ENCODE peak calls at places on chromosomes 16 and 17, in four cellular contexts. J is cardiac fibroblast, F is H9, K is psoas muscle. E is an unnamed sample.

GRCh38 chr17:7560172-7561027 is 1.3 kb upstream of the SENP3 start:
- DNase-seq in F (peak), J (peak), K (peak), E (no peak)

GRCh38 chr16:78200023-78200389 is 100.6 kb downstream of the WWOX start:
- DNase-seq in J (no peak), F (no peak), K (no peak), E (no peak)

GRCh38 chr17:21106316-21106715 is 20.4 kb upstream of the DHRS7B start:
- DNase-seq in F (no peak), J (no peak), K (no peak), E (no peak)

GRCh38 chr17:74758846-74759163 is 10.4 kb downstream of the NHERF1 start:
- DNase-seq in F (no peak), K (no peak), J (no peak), E (no peak)

GRCh38 chr16:50338371-50339231 is 30.2 kb downstream of the BRD7 start:
- DNase-seq in K (no peak), J (no peak), F (no peak), E (no peak)

GRCh38 chr17:82743344-82744219 is 8.2 kb downstream of the FN3K start:
- DNase-seq in K (no peak), J (no peak), F (peak), E (no peak)

GRCh38 chr17:65163990-65164495 is 26.9 kb downstream of the RGS9 start:
- DNase-seq in K (no peak), F (peak), J (peak), E (no peak)

GRCh38 chr17:8273884-8274444 is 14.5 kb upstream of the RANGRF start:
- DNase-seq in J (no peak), F (no peak), K (no peak), E (no peak)

GRCh38 chr17:31690118-31690517 is 168.9 kb downstream of the COPRS start:
- DNase-seq in K (no peak), J (no peak), F (no peak), E (no peak)

GRCh38 chr17:63476857-63477470 is at the start of gene ACE:
- DNase-seq in F (peak), J (no peak), K (peak), E (no peak)

GRCh38 chr17:45775576-45776011 is 8.5 kb upstream of the CRHR1 start:
- DNase-seq in J (peak), F (no peak), K (peak), E (peak)

DNA sequence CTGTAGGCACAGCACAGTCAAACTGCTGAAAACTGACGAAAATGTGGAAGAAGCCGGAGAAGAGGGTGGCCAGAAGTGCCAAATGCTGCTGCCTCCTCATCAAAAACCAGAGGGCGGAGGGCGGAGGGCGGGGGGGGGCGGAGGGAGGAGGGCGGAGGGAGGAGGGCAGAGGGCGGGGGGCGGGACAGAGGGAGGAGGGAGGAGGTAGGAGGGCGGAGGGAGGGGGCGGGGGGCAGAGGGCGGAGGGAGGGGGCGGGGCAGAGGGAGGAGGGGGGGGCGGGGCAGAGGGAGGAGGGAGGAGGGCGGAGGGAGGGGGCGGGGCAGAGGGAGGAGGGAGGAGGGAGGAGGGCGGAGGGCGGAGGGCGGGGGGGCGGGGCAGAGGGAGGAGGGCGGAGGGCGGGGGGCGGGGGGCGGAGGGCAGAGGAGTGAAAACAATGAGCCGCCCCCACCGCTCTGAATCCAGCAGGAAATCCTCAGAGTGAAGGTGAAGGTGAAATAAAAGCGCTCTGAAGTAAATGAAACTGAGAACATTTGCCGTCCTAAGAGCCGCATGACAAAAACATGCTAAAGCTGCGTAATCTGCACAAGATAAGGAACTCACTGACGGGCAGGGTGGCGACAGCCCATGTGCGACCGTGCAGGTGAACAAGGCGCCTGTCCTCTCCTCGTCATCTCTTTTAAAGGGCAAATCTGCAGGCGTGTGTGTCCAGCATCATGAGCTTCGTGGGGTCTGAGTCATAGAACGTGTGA is 22.6 kb upstream of the CBFA2T3 start:
- DNase-seq in J (peak), K (no peak), F (peak), E (no peak)
- TF ChIP-seq CTCF in J (no peak), K (no peak), F (no peak), E (no peak)

GRCh38 chr16:12468552-12468951 is 335.1 kb downstream of the CPPED1 start:
- DNase-seq in F (peak), J (no peak), K (no peak), E (no peak)
- TF ChIP-seq CTCF in F (peak), J (no peak), K (no peak), E (peak)

DNA sequence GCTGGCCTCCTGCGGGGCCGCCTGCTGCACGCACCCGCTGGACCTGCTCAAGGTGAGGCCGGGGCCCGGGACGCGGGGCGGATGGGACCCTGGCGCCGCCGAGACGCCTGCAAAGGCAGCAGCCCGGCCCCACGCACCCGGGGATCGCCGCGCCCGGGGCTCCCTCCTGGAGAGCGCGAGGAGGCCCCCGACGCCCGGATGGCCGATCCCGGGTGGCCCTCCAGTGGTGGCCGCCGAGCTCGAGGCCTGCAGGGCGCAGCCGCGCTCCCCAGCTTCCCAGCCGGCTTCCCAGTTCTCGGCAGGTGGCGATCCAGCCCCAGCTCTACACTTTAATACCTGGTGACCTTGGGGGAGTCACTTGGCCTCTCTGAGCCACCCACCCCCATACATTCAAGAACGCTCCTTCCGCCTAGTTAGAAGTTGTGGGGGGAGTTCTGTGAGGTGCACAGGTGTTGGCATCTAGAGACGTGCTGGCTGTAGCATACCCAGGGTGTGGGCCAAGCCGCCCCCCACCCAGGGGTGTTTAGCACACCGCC is 452 bp downstream of the SLC25A10 start:
- DNase-seq in F (no peak), J (no peak), K (no peak), E (no peak)
- TF ChIP-seq CTCF in F (peak), J (no peak), K (no peak), E (peak)

GRCh38 chr17:77128895-77129567 is 11.7 kb upstream of the SEC14L1 start:
- DNase-seq in J (peak), K (no peak), F (no peak), E (peak)

GRCh38 chr17:77124192-77124908 is 16.4 kb upstream of the SEC14L1 start:
- DNase-seq in F (no peak), J (peak), K (no peak), E (peak)

GRCh38 chr17:77127735-77128361 is 12.9 kb upstream of the SEC14L1 start:
- DNase-seq in F (no peak), K (peak), J (peak), E (no peak)

GRCh38 chr17:77125432-77125901 is 15.3 kb upstream of the SEC14L1 start:
- DNase-seq in J (peak), K (no peak), F (no peak), E (peak)

GRCh38 chr17:77126519-77126918 is 14.2 kb upstream of the SEC14L1 start:
- DNase-seq in F (no peak), J (no peak), K (no peak), E (no peak)
- TF ChIP-seq CTCF in F (no peak), J (no peak), K (no peak), E (no peak)

DNA sequence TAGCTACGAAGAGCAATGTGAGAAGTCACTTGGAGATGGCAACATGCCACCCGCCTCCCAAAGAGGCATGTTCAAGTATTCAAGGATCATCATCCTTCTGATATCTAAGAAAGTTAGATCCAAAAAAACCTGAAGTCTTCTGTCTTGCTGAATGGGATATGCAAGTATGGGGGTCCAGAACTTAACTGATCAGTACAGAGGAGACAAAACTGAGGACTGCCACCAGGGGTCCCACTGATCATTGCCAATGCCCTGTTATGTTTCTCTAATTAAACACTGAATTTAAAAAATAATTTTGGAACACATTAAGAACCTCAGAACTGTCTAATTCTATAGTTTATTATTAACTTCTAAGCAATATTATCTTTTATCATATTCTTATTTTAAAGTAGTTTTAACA is 99.7 kb downstream of the CDH8 start:
- DNase-seq in K (no peak), J (no peak), F (no peak), E (no peak)
- TF ChIP-seq CTCF in K (no peak), J (peak), F (peak), E (peak)

GRCh38 chr17:34306466-34306865 is 12.8 kb upstream of the CCL8 start:
- DNase-seq in K (no peak), J (peak), F (peak), E (peak)
- TF ChIP-seq CTCF in K (peak), J (peak), F (peak), E (peak)

GRCh38 chr16:85490971-85491771 is 122.0 kb upstream of the GSE1 start:
- DNase-seq in J (no peak), K (no peak), F (peak), E (no peak)
- TF ChIP-seq CTCF in J (peak), K (peak), F (peak), E (peak)

GRCh38 chr17:81522491-81523125 is 5.6 kb upstream of the FSCN2 start:
- DNase-seq in F (no peak), J (no peak), K (no peak), E (no peak)

GRCh38 chr17:81524063-81524864 is 3.9 kb upstream of the FSCN2 start:
- DNase-seq in K (no peak), F (no peak), J (no peak), E (no peak)

GRCh38 chr17:81524865-81525159 is 3.4 kb upstream of the FSCN2 start:
- DNase-seq in K (no peak), J (no peak), F (no peak), E (no peak)

GRCh38 chr17:81520021-81520894 is 7.7 kb upstream of the ACTG1 start:
- DNase-seq in J (no peak), K (peak), F (no peak), E (no peak)

GRCh38 chr17:81523139-81524062 is 4.8 kb upstream of the FSCN2 start:
- DNase-seq in F (peak), J (peak), K (peak), E (no peak)
- TF ChIP-seq CTCF in F (peak), J (peak), K (no peak), E (peak)

E was measured in retinal pigment epithelial cell.